ENCODE peak calls at places on chromosomes 11 and 22, in eight cellular contexts. C is activated CD4-positive, alpha-beta T cell treated with anti-CD3 and anti-CD28 coated beads, Interleukin-2, amount 50 U/mL, for 1 hour; F is skeletal muscle cell; P is AG20443; X is left lung; O is SJCRH30; U is IMR-90; Q is pancreas. R is an unnamed sample.
A peak's percentile ranks its signal among the peaks of the same experiment; 100 is the strongest.

GRCh38 chr22:39556970-39557811 is 13.4 kb upstream of the CACNA1I start:
- DNase-seq in U (peak; percentile 7), X (no peak), O (no peak), P (peak; percentile 43), F (no peak), Q (peak; percentile 67), C (peak; percentile 50), R (no peak)

GRCh38 chr22:47495102-47495501 is 732.7 kb downstream of the TBC1D22A start:
- DNase-seq in O (no peak), C (no peak), P (no peak), Q (no peak), F (no peak), U (no peak), X (no peak), R (peak; percentile 12)

GRCh38 chr11:61949169-61950034 is 749 bp upstream of the BEST1 start:
- DNase-seq in C (no peak), P (peak; percentile 92), U (peak; percentile 98), F (peak; percentile 90), O (peak; percentile 87), Q (no peak), X (no peak), R (peak; percentile 66)

GRCh38 chr11:77203901-77204755 is 76.1 kb downstream of the MYO7A start:
- DNase-seq in O (no peak), C (no peak), U (no peak), F (no peak), X (no peak), Q (peak; percentile 50), P (no peak), R (no peak)

GRCh38 chr11:70128435-70128906 is 50.4 kb downstream of the ANO1 start:
- DNase-seq in X (peak; percentile 71), F (no peak), P (no peak), Q (no peak), O (no peak), U (no peak), C (no peak), R (no peak)

GRCh38 chr11:84384637-84385227 is 1098.6 kb upstream of the CCDC90B start:
- DNase-seq in F (no peak), X (no peak), C (no peak), O (peak; percentile 80), Q (peak; percentile 42), P (peak; percentile 43), U (peak; percentile 34), R (peak; percentile 40)

GRCh38 chr22:26798433-26799065 is 141.2 kb downstream of the MIAT start:
- DNase-seq in C (no peak), Q (no peak), P (no peak), O (no peak), U (no peak), X (peak; percentile 47), F (no peak), R (no peak)

GRCh38 chr11:83249972-83250593 is 36.1 kb downstream of the CCDC90B start:
- DNase-seq in O (peak; percentile 68), X (no peak), P (peak; percentile 63), Q (no peak), C (no peak), F (peak; percentile 18), U (peak; percentile 69), R (no peak)

GRCh38 chr22:43890901-43891331 is 897 bp downstream of the PNPLA5 start:
- DNase-seq in U (peak; percentile 33), F (no peak), C (no peak), O (no peak), Q (peak; percentile 50), P (no peak), X (no peak), R (no peak)

GRCh38 chr11:119422505-119423416 is at the start of gene THY1:
- DNase-seq in U (peak; percentile 64), Q (no peak), X (peak; percentile 73), F (no peak), O (no peak), P (peak; percentile 89), C (no peak), R (no peak)

GRCh38 chr11:112478806-112479205 is 218.1 kb upstream of the PLET1 start:
- DNase-seq in X (no peak), F (no peak), Q (no peak), C (no peak), U (no peak), P (no peak), O (no peak), R (no peak)

GRCh38 chr11:78672850-78673641 is 98.4 kb upstream of the NARS2 start:
- DNase-seq in C (no peak), P (no peak), X (no peak), U (no peak), F (no peak), Q (no peak), O (no peak), R (no peak)

GRCh38 chr11:117839234-117839882 is 14.8 kb upstream of the FXYD2 start:
- DNase-seq in Q (peak; percentile 30), C (no peak), O (no peak), X (peak; percentile 30), U (no peak), F (no peak), P (no peak), R (no peak)

GRCh38 chr11:45180888-45181594 is 34.6 kb downstream of the PRDM11 start:
- DNase-seq in Q (peak; percentile 85), C (peak; percentile 19), P (peak; percentile 97), X (peak; percentile 88), O (peak; percentile 84), F (no peak), U (peak; percentile 41), R (no peak)

GRCh38 chr22:37745548-37746365 is 48.9 kb downstream of the TRIOBP start:
- DNase-seq in X (peak; percentile 95), C (peak; percentile 85), O (peak; percentile 89), F (no peak), U (peak; percentile 84), Q (peak; percentile 95), P (peak; percentile 91), R (peak; percentile 90)

GRCh38 chr11:86727105-86727504 is 54.7 kb upstream of the ME3 start:
- DNase-seq in O (no peak), X (no peak), P (no peak), F (no peak), C (no peak), Q (no peak), U (no peak), R (no peak)